ENCODE peak calls at places on chromosomes 4 and X, in eight cellular contexts. E, I, U, O, T, G, Q and N are unnamed samples.

GRCh38 chr4:189845145-189845846 is 95.4 kb upstream of the FRG1 start:
- DNase-seq in Q (no peak), O (no peak), T (no peak), I (no peak), U (peak; percentile 36), E (no peak), G (no peak), N (peak; percentile 2)

GRCh38 chrX:153844509-153845082 is 14.3 kb upstream of the PDZD4 start:
- DNase-seq in I (no peak), E (no peak), Q (no peak), O (no peak), G (no peak), T (no peak), U (no peak), N (no peak)

GRCh38 chr4:110860125-110860524 is 237.2 kb upstream of the PITX2 start:
- DNase-seq in U (no peak), E (no peak), O (no peak), T (no peak), G (no peak), Q (no peak), I (no peak), N (no peak)

GRCh38 chrX:134551365-134552095 is 91.6 kb downstream of the HPRT1 start:
- DNase-seq in U (no peak), E (no peak), O (no peak), G (no peak), T (no peak), Q (no peak), I (no peak), N (peak; percentile 60)

GRCh38 chr4:41819621-41820020 is 71.1 kb upstream of the PHOX2B start:
- DNase-seq in U (no peak), T (no peak), Q (no peak), I (no peak), O (no peak), G (no peak), E (no peak), N (no peak)

GRCh38 chrX:1452497-1453389 is at the start of gene ASMTL:
- DNase-seq in Q (peak; percentile 100), O (peak; percentile 100), U (peak; percentile 89), G (peak; percentile 100), I (no peak), T (peak; percentile 100), E (peak; percentile 100), N (peak; percentile 89)

GRCh38 chrX:48468247-48468671 is 1.8 kb downstream of the SLC38A5 start:
- DNase-seq in T (no peak), U (no peak), E (no peak), O (no peak), G (peak; percentile 22), I (peak; percentile 31), Q (no peak), N (no peak)

GRCh38 chr4:185202984-185203379 is 818 bp downstream of the CFAP97 start:
- DNase-seq in O (no peak), E (no peak), G (no peak), U (no peak), Q (no peak), T (no peak), I (no peak), N (no peak)

GRCh38 chr4:154366956-154367355 is 124.6 kb downstream of the DCHS2 start:
- DNase-seq in E (no peak), T (no peak), U (no peak), I (no peak), G (no peak), Q (no peak), O (no peak), N (no peak)

GRCh38 chr4:174828845-174829701 is at the start of gene GLRA3:
- DNase-seq in Q (no peak), E (no peak), I (peak; percentile 35), U (peak; percentile 3), G (no peak), O (no peak), T (peak; percentile 87), N (peak; percentile 27)

GRCh38 chrX:52346462-52347165 is 22.2 kb upstream of the XAGE2 start:
- DNase-seq in E (no peak), O (no peak), G (no peak), U (no peak), Q (no peak), I (no peak), T (no peak), N (no peak)

GRCh38 chr4:680565-680930 is 6.2 kb downstream of the MYL5 start:
- DNase-seq in G (no peak), Q (no peak), U (no peak), I (no peak), O (no peak), T (no peak), E (no peak), N (no peak)

GRCh38 chr4:179415016-179415841 is 1973.0 kb upstream of the AGA start:
- DNase-seq in E (no peak), I (no peak), O (no peak), T (no peak), U (no peak), Q (no peak), G (no peak), N (peak; percentile 66)

GRCh38 chr4:127868196-127868595 is 12.5 kb upstream of the PLK4 start:
- DNase-seq in E (no peak), G (no peak), Q (no peak), I (no peak), O (no peak), U (no peak), T (no peak), N (no peak)

GRCh38 chrX:120677017-120677652 is 47.3 kb upstream of the C1GALT1C1 start:
- DNase-seq in G (no peak), T (no peak), U (no peak), O (no peak), I (no peak), E (no peak), Q (no peak), N (no peak)

GRCh38 chrX:119648421-119648775 is 42.2 kb upstream of the NKRF start:
- DNase-seq in O (no peak), E (no peak), T (no peak), Q (no peak), G (no peak), I (no peak), U (no peak), N (no peak)

GRCh38 chrX:116198235-116198634 is 27.7 kb downstream of the AGTR2 start:
- DNase-seq in U (no peak), E (no peak), O (no peak), T (no peak), G (no peak), Q (no peak), I (no peak), N (no peak)

GRCh38 chr4:1208970-1209704 is 36.8 kb upstream of the SPON2 start:
- DNase-seq in T (peak; percentile 87), U (no peak), E (no peak), Q (no peak), O (no peak), G (no peak), I (no peak), N (peak; percentile 36)

GRCh38 chrX:129522184-129523059 is 868 bp downstream of the SMARCA1 start:
- DNase-seq in T (no peak), U (peak; percentile 33), O (no peak), Q (no peak), G (no peak), I (no peak), E (no peak), N (peak; percentile 48)

GRCh38 chr4:111776546-111776945 is 368.7 kb upstream of the FAM241A start:
- DNase-seq in Q (no peak), T (no peak), O (no peak), G (no peak), U (no peak), E (no peak), I (no peak), N (peak; percentile 22)

GRCh38 chrX:115367956-115368355 is 78.4 kb downstream of the LUZP4 start:
- DNase-seq in U (no peak), I (no peak), O (no peak), G (no peak), Q (no peak), T (no peak), E (no peak), N (peak; percentile 42)

GRCh38 chr4:86506591-86506990 is 87.5 kb upstream of the PTPN13 start:
- DNase-seq in G (no peak), T (no peak), E (no peak), U (no peak), I (no peak), O (no peak), Q (no peak), N (no peak)

GRCh38 chr4:102554482-102554881 is 53.3 kb downstream of the NFKB1 start:
- DNase-seq in O (no peak), T (no peak), U (peak; percentile 41), E (no peak), Q (no peak), G (no peak), I (no peak), N (peak; percentile 70)

GRCh38 chr4:186134254-186134653 is 29.8 kb downstream of the FAM149A start:
- DNase-seq in E (no peak), G (no peak), O (no peak), I (peak; percentile 24), Q (no peak), U (no peak), T (no peak), N (no peak)

GRCh38 chrX:69264134-69264533 is 98.9 kb upstream of the PJA1 start:
- DNase-seq in E (no peak), G (no peak), O (no peak), U (no peak), T (no peak), I (no peak), Q (no peak), N (no peak)